ENCODE peak calls at places on chromosomes 11 and 22, in four cellular contexts. F, X, Z and R are unnamed samples.

GRCh38 chr22:20080445-20080775 is 369 bp downstream of the DGCR8 start:
- DNase-seq in F (no peak), X (peak; percentile 64), Z (peak; percentile 72), R (peak; percentile 51)

GRCh38 chr22:42716221-42716620 is 4.4 kb downstream of the A4GALT start:
- DNase-seq in F (peak; percentile 31), X (no peak), Z (no peak), R (no peak)

GRCh38 chr22:31734512-31734911 is 15.4 kb downstream of the PRR14L start:
- DNase-seq in F (peak; percentile 69), X (no peak), Z (peak; percentile 88), R (peak; percentile 54)

GRCh38 chr11:132944557-132944920 is 587.8 kb downstream of the OPCML start:
- DNase-seq in F (no peak), X (no peak), Z (no peak), R (no peak)

GRCh38 chr11:15714641-15715399 is 600.1 kb downstream of the INSC start:
- DNase-seq in F (no peak), X (no peak), Z (no peak), R (no peak)

GRCh38 chr22:43890901-43891331 is 897 bp downstream of the PNPLA5 start:
- DNase-seq in F (no peak), X (no peak), Z (no peak), R (no peak)

GRCh38 chr22:31490496-31490925 is 869 bp upstream of the EIF4ENIF1 start:
- DNase-seq in F (peak; percentile 71), X (peak; percentile 50), Z (peak; percentile 80), R (peak; percentile 42)

GRCh38 chr11:79074547-79074946 is 366.3 kb downstream of the TENM4 start:
- DNase-seq in F (no peak), X (no peak), Z (no peak), R (no peak)

GRCh38 chr11:76661306-76661751 is 9.2 kb downstream of the LRRC32 start:
- DNase-seq in F (no peak), X (no peak), Z (no peak), R (no peak)

GRCh38 chr11:67167086-67167485 is 48.0 kb downstream of the KDM2A start:
- DNase-seq in F (no peak), X (no peak), Z (peak; percentile 33), R (no peak)

GRCh38 chr11:62260261-62260953 is 9.6 kb upstream of the SCGB2A2 start:
- DNase-seq in F (no peak), X (no peak), Z (no peak), R (no peak)

GRCh38 chr11:78920329-78920728 is 345.7 kb upstream of the NARS2 start:
- DNase-seq in F (no peak), X (no peak), Z (no peak), R (no peak)

GRCh38 chr11:69286358-69287327 is 7.3 kb upstream of the MYEOV start:
- DNase-seq in F (no peak), X (no peak), Z (no peak), R (no peak)

GRCh38 chr11:80929406-80929805 is 1488.6 kb upstream of the TENM4 start:
- DNase-seq in F (no peak), X (no peak), Z (no peak), R (no peak)

GRCh38 chr11:73359930-73360742 is 16.1 kb upstream of the RELT start:
- DNase-seq in F (peak; percentile 40), X (peak; percentile 28), Z (peak; percentile 39), R (peak; percentile 29)

GRCh38 chr22:36663581-36663980 is 40.0 kb downstream of the CACNG2 start:
- DNase-seq in F (no peak), X (no peak), Z (no peak), R (no peak)

GRCh38 chr11:18974192-18974591 is 35.0 kb upstream of the MRGPRX1 start:
- DNase-seq in F (no peak), X (no peak), Z (no peak), R (no peak)